ENCODE peak calls at places on chromosome 4, in six cellular contexts. T, C, I, J, Y and R are unnamed samples.

GRCh38 chr4:189265515-189265914 is 675.2 kb upstream of the FRG1 start:
- DNase-seq in T (no peak), C (no peak), I (no peak), J (no peak), Y (no peak), R (no peak)

GRCh38 chr4:179097741-179098140 is 1655.5 kb upstream of the AGA start:
- DNase-seq in T (no peak), C (peak; percentile 35), I (no peak), J (peak; percentile 8), Y (no peak), R (no peak)

GRCh38 chr4:124121511-124121934 is 591.0 kb downstream of the ANKRD50 start:
- DNase-seq in T (no peak), C (peak; percentile 97), I (no peak), J (peak; percentile 90), Y (no peak), R (peak; percentile 25)

GRCh38 chr4:2412534-2412884 is 5.9 kb downstream of the ZFYVE28 start:
- DNase-seq in T (no peak), C (no peak), I (no peak), J (no peak), Y (no peak), R (no peak)

GRCh38 chr4:37392540-37393255 is 148.2 kb downstream of the NWD2 start:
- DNase-seq in T (no peak), C (peak; percentile 1), I (no peak), J (peak; percentile 20), Y (peak; percentile 56), R (no peak)

GRCh38 chr4:105808459-105809041 is 86.7 kb upstream of the NPNT start:
- DNase-seq in T (peak; percentile 63), C (peak; percentile 72), I (peak; percentile 5), J (peak; percentile 81), Y (no peak), R (peak; percentile 55)

GRCh38 chr4:95549246-95550138 is 719 bp upstream of the UNC5C start:
- DNase-seq in T (no peak), C (peak; percentile 62), I (no peak), J (peak; percentile 58), Y (peak; percentile 67), R (peak; percentile 8)

GRCh38 chr4:143431526-143432257 is 81.8 kb upstream of the SMARCA5 start:
- DNase-seq in T (no peak), C (no peak), I (no peak), J (no peak), Y (no peak), R (no peak)

DNA sequence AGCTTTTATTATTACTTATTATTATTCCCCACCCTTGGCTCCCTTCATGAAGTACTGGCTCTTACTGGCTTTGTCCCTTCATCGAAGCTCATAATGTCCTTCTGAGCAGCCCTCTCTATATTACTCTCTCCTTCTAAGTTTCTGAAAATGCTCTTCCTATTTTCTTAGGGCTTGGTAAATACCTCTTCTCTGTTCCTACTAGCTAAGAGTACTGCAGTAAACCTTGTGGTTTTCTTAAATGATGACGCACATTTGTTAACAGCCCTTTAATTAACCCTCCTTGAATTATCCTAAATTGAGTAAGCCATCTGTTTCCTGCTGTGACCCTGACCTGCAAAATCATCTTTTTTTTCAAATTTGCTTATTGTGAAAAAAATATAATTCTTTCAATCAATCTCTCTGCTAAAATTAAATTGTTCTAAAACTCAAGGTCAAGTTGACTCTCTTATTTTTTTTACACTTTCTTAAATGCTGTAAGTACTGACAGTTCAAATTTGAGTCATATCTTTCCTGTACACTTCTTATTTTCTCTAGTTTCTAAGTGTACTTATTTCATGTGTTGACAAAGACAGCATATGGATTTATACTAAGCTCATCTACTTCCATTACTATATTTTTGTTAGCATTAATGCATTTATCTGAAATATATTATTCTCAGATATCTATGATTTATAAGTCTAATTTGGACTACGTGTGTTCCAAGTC is 148.9 kb downstream of the ADAM29 start:
- DNase-seq in T (no peak), C (no peak), I (no peak), J (no peak), Y (no peak), R (no peak)
- H3K4me3 ChIP-seq in T (no peak overlapping the region), C (no peak overlapping the region), I (no peak overlapping the region), J (no peak overlapping the region), Y (no peak overlapping the region), R (no peak overlapping the region)

GRCh38 chr4:139647952-139648351 is 17.7 kb upstream of the MGST2 start:
- DNase-seq in T (no peak), C (no peak), I (no peak), J (no peak), Y (no peak), R (no peak)

GRCh38 chr4:139647184-139647583 is 18.4 kb upstream of the MGST2 start:
- DNase-seq in T (no peak), C (no peak), I (no peak), J (no peak), Y (no peak), R (no peak)

GRCh38 chr4:139642364-139642763 is 23.3 kb upstream of the MGST2 start:
- DNase-seq in T (no peak), C (peak; percentile 84), I (no peak), J (peak; percentile 44), Y (no peak), R (peak; percentile 61)

GRCh38 chr4:139643042-139643895 is 22.4 kb upstream of the MGST2 start:
- DNase-seq in T (no peak), C (no peak), I (no peak), J (no peak), Y (no peak), R (no peak)

DNA sequence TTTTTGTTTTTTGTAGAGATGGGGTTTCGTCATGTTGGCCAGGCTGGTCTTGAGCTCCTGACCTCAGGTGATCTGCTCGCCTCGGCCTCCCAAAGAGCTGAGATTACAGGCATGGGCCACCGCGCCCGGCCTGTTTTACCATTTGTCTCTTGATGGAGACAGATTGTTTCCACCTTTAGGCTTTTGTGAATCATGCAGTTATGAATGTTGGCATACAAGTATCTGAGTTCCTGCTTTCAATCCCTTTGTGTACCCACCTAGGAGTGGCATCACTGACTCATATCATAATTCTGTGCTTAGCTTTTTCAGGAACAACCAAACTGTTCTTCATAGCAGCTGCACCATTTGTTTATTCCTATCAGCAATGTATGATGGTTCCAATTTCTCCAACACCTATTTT is 20.2 kb upstream of the MGST2 start:
- DNase-seq in T (no peak), C (no peak), I (no peak), J (no peak), Y (no peak), R (no peak)
- TF ChIP-seq CTCF in T (no peak), C (no peak), I (no peak), J (no peak), Y (no peak), R (no peak)

GRCh38 chr4:48654015-48654664 is 125.9 kb downstream of the FRYL start:
- DNase-seq in T (no peak), C (peak; percentile 42), I (no peak), J (peak; percentile 31), Y (no peak), R (peak; percentile 19)
- H3K4me3 ChIP-seq in T (peak overlapping the region; percentile 25), C (peak overlapping the region; percentile 28), I (no peak overlapping the region), J (peak overlapping the region; percentile 6), Y (peak overlapping the region; percentile 26), R (no peak overlapping the region)

GRCh38 chr4:6888506-6889071 is 21.0 kb upstream of the TBC1D14 start:
- DNase-seq in T (no peak), C (no peak), I (no peak), J (no peak), Y (no peak), R (no peak)

GRCh38 chr4:6886886-6887285 is 22.7 kb upstream of the TBC1D14 start:
- DNase-seq in T (no peak), C (no peak), I (no peak), J (no peak), Y (no peak), R (no peak)

GRCh38 chr4:6884341-6884870 is 25.2 kb upstream of the TBC1D14 start:
- DNase-seq in T (no peak), C (no peak), I (no peak), J (no peak), Y (no peak), R (peak; percentile 43)

GRCh38 chr4:6887591-6888371 is 21.8 kb upstream of the TBC1D14 start:
- DNase-seq in T (peak; percentile 64), C (no peak), I (no peak), J (no peak), Y (no peak), R (no peak)

DNA sequence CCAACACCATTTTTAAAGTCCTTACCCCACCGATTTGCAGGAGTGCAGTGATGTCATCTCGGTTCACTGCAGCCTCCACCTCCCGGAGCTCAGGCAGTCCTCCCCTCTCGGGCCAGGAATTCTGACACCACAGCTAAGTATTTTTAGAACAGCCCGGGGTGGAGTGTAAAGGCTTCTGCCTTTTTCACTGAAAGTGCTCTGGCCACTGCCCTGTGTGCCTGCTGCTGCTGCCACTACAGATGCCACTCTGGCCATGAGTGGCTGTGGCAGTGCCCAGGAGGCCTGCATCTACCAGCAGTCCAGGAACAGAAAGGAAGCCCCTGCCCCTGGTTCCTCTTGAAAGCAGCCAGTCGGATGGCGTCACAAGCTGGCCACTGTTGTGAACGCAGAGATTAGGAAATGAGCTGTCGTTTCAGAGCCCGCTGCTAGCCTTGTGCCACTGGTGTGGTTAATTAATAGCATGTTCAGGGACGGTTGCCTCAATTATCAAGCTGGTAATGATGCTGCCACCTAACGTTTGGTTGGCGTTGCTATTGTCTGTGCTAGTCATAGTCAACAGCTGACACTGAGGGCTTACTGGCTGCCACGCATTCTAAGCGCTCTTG is 23.6 kb upstream of the TBC1D14 start:
- DNase-seq in T (peak; percentile 81), C (peak; percentile 85), I (no peak), J (peak; percentile 52), Y (peak; percentile 83), R (peak; percentile 85)
- TF ChIP-seq CTCF in T (no peak), C (peak; percentile 25), I (no peak), J (peak; percentile 29), Y (peak; percentile 30), R (peak; percentile 54)